ENCODE peak calls at places on chromosome 18, in six cellular contexts. T is CD4-positive, alpha-beta memory T cell; I is IMR-90; P is neuronal stem cell; W is upper lobe of right lung; B is heart right ventricle. N is an unnamed sample. For H3K4me1, the result is how much of the 10 kb centered on the place peaks cover.

GRCh38 chr18:37778417-37779165 is 213.0 kb upstream of the CELF4 start:
- DNase-seq in T (no peak), I (no peak), P (peak), W (peak), B (peak), N (peak)

GRCh38 chr18:58580078-58580477 is 48.8 kb downstream of the ALPK2 start:
- DNase-seq in T (no peak), I (peak), P (no peak), W (no peak), B (no peak), N (no peak)

GRCh38 chr18:75161629-75162028 is 47.3 kb downstream of the PTGR3 start:
- DNase-seq in T (peak), I (no peak), P (no peak), W (no peak), B (no peak), N (no peak)

GRCh38 chr18:22342625-22343024 is 75.1 kb downstream of the CTAGE1 start:
- DNase-seq in T (peak), I (peak), P (no peak), W (peak), B (no peak), N (no peak)

GRCh38 chr18:36094431-36094830 is 27.1 kb upstream of the RPRD1A start:
- DNase-seq in T (no peak), I (no peak), P (no peak), W (no peak), B (no peak), N (no peak)

GRCh38 chr18:57748770-57749603 is 54.1 kb downstream of the ATP8B1 start:
- DNase-seq in T (no peak), I (peak), P (no peak), W (no peak), B (no peak), N (no peak)

GRCh38 chr18:58954986-58955385 is 90.3 kb downstream of the ZNF532 start:
- DNase-seq in T (no peak), I (no peak), P (no peak), W (no peak), B (no peak), N (no peak)

GRCh38 chr18:36814994-36815393 is 13.8 kb downstream of the TPGS2 start:
- DNase-seq in T (no peak), I (no peak), P (no peak), W (no peak), B (no peak), N (no peak)

GRCh38 chr18:27921392-27921791 is 255.5 kb downstream of the CDH2 start:
- DNase-seq in T (no peak), I (no peak), P (no peak), W (no peak), B (no peak), N (no peak)

GRCh38 chr18:58896734-58897508 is 32.2 kb downstream of the ZNF532 start:
- DNase-seq in T (no peak), I (no peak), P (no peak), W (no peak), B (no peak), N (no peak)

GRCh38 chr18:35653392-35653791 is 71.9 kb downstream of the GALNT1 start:
- DNase-seq in T (no peak), I (no peak), P (no peak), W (no peak), B (no peak), N (no peak)

GRCh38 chr18:22683196-22683676 is 249.9 kb upstream of the RBBP8 start:
- DNase-seq in T (no peak), I (peak), P (no peak), W (no peak), B (peak), N (peak)

GRCh38 chr18:23316986-23317385 is 136.1 kb upstream of the RIOK3 start:
- DNase-seq in T (no peak), I (no peak), P (no peak), W (no peak), B (no peak), N (no peak)

GRCh38 chr18:52869942-52870907 is 530.2 kb downstream of the DCC start:
- DNase-seq in T (no peak), I (no peak), P (peak), W (no peak), B (no peak), N (peak)

GRCh38 chr18:10025756-10026290 is 112.0 kb downstream of the VAPA start:
- DNase-seq in T (no peak), I (no peak), P (no peak), W (no peak), B (no peak), N (peak)

GRCh38 chr18:64273724-64274123 is 124.8 kb upstream of the LINC00305 start:
- DNase-seq in T (no peak), I (no peak), P (peak), W (no peak), B (no peak), N (no peak)

GRCh38 chr18:66873899-66874298 is 270.0 kb upstream of the CDH19 start:
- DNase-seq in T (no peak), I (no peak), P (no peak), W (no peak), B (no peak), N (no peak)

GRCh38 chr18:49849331-49850217 is 36.2 kb upstream of the ACAA2 start:
- DNase-seq in T (no peak), I (peak), P (peak), W (peak), B (no peak), N (peak)

GRCh38 chr18:32261003-32261402 is 71.2 kb downstream of the MEP1B start:
- DNase-seq in T (no peak), I (no peak), P (no peak), W (no peak), B (no peak), N (no peak)

GRCh38 chr18:10166164-10166807 is 252.5 kb downstream of the VAPA start:
- DNase-seq in T (no peak), I (no peak), P (no peak), W (no peak), B (no peak), N (no peak)

GRCh38 chr18:50194623-50195532 is at the start of gene MYO5B:
- DNase-seq in T (peak), I (no peak), P (peak), W (peak), B (peak), N (no peak)

GRCh38 chr18:10973579-10974260 is 175.6 kb downstream of the PIEZO2 start:
- DNase-seq in T (no peak), I (peak), P (no peak), W (no peak), B (no peak), N (no peak)

GRCh38 chr18:25235648-25236047 is 116.3 kb downstream of the ZNF521 start:
- DNase-seq in T (no peak), I (no peak), P (no peak), W (no peak), B (no peak), N (no peak)

GRCh38 chr18:25233582-25234362 is 118.2 kb downstream of the ZNF521 start:
- DNase-seq in T (no peak), I (peak), P (no peak), W (no peak), B (no peak), N (no peak)

GRCh38 chr18:25234740-25235345 is 117.1 kb downstream of the ZNF521 start:
- DNase-seq in T (no peak), I (no peak), P (no peak), W (no peak), B (no peak), N (no peak)

GRCh38 chr18:25236736-25237135 is 115.2 kb downstream of the ZNF521 start:
- DNase-seq in T (no peak), I (no peak), P (no peak), W (no peak), B (no peak), N (no peak)

DNA sequence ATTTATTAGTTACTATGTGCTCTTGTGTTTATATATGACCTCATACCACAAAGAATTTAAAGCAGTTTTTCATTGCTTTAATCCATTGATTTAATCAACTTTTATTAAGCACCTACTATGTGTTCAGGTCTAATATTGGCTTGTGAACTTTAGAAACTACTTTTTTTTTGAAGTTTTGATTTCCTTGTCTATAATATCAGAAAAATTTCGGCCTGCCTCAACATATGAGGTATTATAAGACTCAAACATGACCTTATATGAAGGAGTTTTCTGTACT is 117.7 kb downstream of the ZNF521 start:
- DNase-seq in T (no peak), I (no peak), P (no peak), W (no peak), B (no peak), N (no peak)
- H3K4me1 ChIP-seq in T (under half), I (under half), P (under half), W (under half), B (half or more), N (under half)

DNA sequence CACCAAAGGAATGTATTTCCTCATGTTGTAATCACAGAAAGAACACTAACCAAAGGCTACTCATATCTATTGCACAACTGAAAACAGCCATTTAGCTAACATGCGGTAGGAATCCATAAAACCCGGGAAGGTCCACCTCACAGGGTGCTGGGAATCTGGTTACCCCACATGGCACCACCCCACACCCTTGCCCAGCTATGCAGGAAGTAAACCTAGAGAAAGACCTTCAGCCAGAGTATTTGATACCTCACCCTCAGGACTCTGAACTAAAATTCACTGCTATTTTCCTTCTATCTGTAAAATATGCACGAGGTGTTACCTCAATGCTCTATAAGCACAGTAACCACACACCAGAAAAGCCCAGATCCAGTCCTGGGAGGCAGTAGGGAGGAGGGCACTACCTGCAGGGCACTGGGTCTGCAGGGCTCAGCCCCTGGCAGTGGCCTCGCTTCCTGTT is 45.8 kb downstream of the PTPN2 start:
- DNase-seq in T (no peak), I (peak), P (no peak), W (peak), B (no peak), N (no peak)
- H3K27ac ChIP-seq in T (peak), I (peak), P (no peak), W (peak), B (peak), N (peak)

GRCh38 chr18:7950380-7951143 is 383.4 kb downstream of the PTPRM start:
- DNase-seq in T (no peak), I (peak), P (no peak), W (no peak), B (no peak), N (no peak)

GRCh38 chr18:7946724-7947377 is 379.7 kb downstream of the PTPRM start:
- DNase-seq in T (peak), I (peak), P (no peak), W (no peak), B (no peak), N (no peak)

GRCh38 chr18:7941533-7941932 is 374.4 kb downstream of the PTPRM start:
- DNase-seq in T (no peak), I (no peak), P (no peak), W (peak), B (peak), N (peak)

GRCh38 chr18:7940976-7941375 is 373.9 kb downstream of the PTPRM start:
- DNase-seq in T (no peak), I (no peak), P (peak), W (no peak), B (no peak), N (no peak)

DNA sequence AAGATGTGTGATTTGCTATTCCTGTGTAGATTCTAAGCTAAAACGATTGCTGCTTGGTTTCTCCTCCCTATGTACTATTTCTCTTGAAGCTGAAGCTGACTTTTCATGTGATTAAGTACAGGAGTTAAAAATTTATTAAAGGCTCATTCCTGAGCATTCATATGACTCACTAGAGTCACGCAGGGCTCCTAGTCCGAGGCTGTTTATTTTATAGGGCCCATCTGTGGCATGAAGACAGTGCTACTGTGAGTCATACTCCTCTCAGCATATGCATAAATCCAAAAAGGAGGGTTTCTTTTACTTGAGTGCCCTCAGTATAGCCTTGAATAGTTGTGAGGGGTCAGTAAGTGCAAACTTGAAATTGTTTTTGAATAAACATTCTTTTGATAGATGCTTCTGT is 378.8 kb downstream of the PTPRM start:
- DNase-seq in T (no peak), I (peak), P (no peak), W (no peak), B (no peak), N (no peak)
- H3K4me1 ChIP-seq in T (under half), I (under half), P (under half), W (under half), B (under half), N (under half)

DNA sequence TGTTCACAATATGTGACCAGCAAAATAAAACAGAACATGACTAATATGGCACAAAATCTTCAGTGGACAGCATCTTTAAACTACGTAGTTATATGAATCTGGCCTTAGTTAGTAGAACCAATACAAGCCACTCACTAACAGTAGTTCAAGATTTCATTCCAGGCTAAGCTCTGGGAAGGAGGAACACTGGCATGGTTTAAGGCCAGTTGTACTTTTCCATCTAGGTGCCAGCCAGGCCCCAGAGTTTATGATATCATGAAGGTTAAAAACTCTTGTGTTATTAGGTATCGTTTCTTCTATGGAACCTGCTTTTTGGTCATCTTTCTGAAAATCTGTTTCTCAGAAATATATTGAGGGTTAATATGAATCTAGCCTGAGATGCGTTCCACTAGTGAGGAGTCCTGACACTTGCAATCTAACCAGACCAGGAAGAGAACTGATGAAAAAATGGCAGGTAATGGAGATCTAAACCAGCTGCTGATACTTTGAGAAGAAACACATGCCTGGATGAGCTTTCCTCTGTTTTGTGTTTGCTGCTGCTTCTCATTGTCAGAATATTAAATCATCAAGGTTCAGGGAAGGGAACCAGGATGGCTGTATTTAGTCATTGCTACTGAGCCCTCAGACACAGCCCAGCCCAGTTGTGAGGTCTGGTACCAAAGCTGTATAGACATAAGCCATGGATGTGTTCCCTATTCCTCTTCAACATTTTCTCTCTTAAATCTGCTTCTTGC is 182.8 kb upstream of the SETBP1 start:
- DNase-seq in T (no peak), I (no peak), P (no peak), W (no peak), B (no peak), N (no peak)
- H3K27ac ChIP-seq in T (no peak), I (no peak), P (no peak), W (no peak), B (no peak), N (no peak)

GRCh38 chr18:63107171-63107850 is 212.3 kb downstream of the BCL2 start:
- DNase-seq in T (no peak), I (no peak), P (no peak), W (no peak), B (no peak), N (no peak)

GRCh38 chr18:63106727-63107126 is 212.8 kb downstream of the BCL2 start:
- DNase-seq in T (no peak), I (no peak), P (no peak), W (no peak), B (no peak), N (no peak)

GRCh38 chr18:63107931-63108330 is 211.6 kb downstream of the BCL2 start:
- DNase-seq in T (no peak), I (no peak), P (no peak), W (no peak), B (no peak), N (no peak)

GRCh38 chr18:63102941-63103744 is 216.4 kb downstream of the BCL2 start:
- DNase-seq in T (no peak), I (no peak), P (no peak), W (no peak), B (no peak), N (no peak)

DNA sequence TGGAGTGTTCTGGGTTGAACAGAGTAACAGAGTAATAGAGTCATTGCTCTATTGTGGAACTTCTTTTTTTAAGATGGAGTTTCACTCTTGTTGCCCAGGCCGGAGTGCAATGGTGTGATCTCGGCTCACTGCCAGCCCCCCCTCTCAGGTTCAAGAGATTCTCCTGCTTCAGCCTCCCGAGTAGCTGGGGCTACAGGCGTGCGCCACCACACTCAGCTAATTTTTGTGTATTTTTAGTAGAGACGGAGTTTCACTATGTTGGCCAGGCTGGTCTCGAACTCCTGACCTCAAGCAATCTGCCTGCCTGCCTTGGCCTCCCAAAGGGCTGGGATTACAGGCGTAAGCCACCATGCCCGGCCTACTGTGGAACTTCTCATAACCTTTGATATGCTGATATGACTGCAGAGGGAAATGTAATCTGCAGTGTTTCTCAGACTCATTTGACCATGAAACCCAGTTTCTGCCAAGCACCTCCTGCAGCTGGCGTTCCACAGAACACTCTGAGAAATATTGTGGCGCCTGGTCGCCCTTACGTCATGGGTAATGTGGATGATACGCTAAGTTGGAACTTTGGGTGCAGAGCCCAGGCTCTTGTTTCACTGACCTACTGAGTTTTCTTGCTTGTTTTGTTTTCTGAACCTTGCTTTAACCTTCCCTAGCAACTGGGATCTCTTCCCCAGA is 213.8 kb downstream of the BCL2 start:
- DNase-seq in T (no peak), I (no peak), P (no peak), W (no peak), B (no peak), N (no peak)
- H3K4me1 ChIP-seq in T (under half), I (under half), P (under half), W (under half), B (under half), N (under half)

GRCh38 chr18:25042641-25043051 is 309.3 kb downstream of the ZNF521 start:
- DNase-seq in T (no peak), I (no peak), P (no peak), W (no peak), B (no peak), N (no peak)
- H3K27ac ChIP-seq in T (no peak), I (no peak), P (no peak), W (no peak), B (no peak), N (no peak)

GRCh38 chr18:51486735-51487366 is 289.4 kb upstream of the MEX3C start:
- DNase-seq in T (no peak), I (no peak), P (no peak), W (no peak), B (no peak), N (no peak)

GRCh38 chr18:51491678-51492372 is 294.3 kb upstream of the MEX3C start:
- DNase-seq in T (no peak), I (no peak), P (no peak), W (no peak), B (no peak), N (no peak)

GRCh38 chr18:51490417-51490816 is 292.9 kb upstream of the MEX3C start:
- DNase-seq in T (no peak), I (no peak), P (no peak), W (no peak), B (no peak), N (no peak)

DNA sequence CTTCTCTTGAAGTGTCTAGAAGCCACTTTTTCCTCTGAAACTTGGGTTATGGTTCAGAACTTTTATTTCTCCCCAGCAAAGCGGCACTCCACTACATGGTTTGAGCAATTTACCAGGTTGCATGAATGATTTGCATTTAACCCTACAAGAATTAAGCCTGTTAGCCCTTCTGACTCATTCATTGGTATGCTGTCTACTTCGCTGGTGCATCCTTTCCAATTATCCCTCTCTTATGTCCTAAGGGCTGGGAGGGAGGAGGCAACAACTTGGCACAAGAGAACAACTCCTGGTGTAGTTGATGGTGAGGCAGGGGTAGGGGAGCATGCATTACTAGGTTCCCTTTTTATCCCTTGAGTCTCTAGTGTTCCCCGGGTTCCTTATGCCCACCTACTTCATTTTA is 293.4 kb upstream of the MEX3C start:
- DNase-seq in T (no peak), I (no peak), P (no peak), W (no peak), B (no peak), N (no peak)
- H3K4me1 ChIP-seq in T (under half), I (under half), P (under half), W (under half), B (under half), N (under half)

GRCh38 chr18:77014538-77014937 is 118.0 kb downstream of the MBP start:
- DNase-seq in T (no peak), I (no peak), P (no peak), W (no peak), B (no peak), N (no peak)
- H3K27ac ChIP-seq in T (no peak), I (no peak), P (no peak), W (peak), B (peak), N (peak)

GRCh38 chr18:7760967-7761946 is 194.1 kb downstream of the PTPRM start:
- DNase-seq in T (no peak), I (peak), P (no peak), W (no peak), B (no peak), N (no peak)
- H3K4me1 ChIP-seq in T (under half), I (under half), P (under half), W (under half), B (half or more), N (under half)

GRCh38 chr18:76621782-76622495 is 126.9 kb upstream of the ZNF516 start:
- DNase-seq in T (no peak), I (peak), P (no peak), W (no peak), B (no peak), N (no peak)
- H3K27ac ChIP-seq in T (no peak), I (no peak), P (no peak), W (no peak), B (no peak), N (no peak)